ENCODE peak calls at places on chromosomes 12 and 14, in ten cellular contexts. One of them, this sample, is unnamed.

GRCh38 chr12:71846322-71846940 is 6.9 kb downstream of the TBC1D15 start:
- DNase-seq in MM.1S: no peak
- DNase-seq in hepatocyte: peak
- DNase-seq in GM23248: peak
- DNase-seq in GM12878: no peak
- DNase-seq in mammary epithelial cell: peak
- DNase-seq in fibroblast of lung: peak
- DNase-seq in A673: peak
- DNase-seq in K562: no peak
- DNase-seq in astrocyte: peak
- DNase-seq in this sample: no peak

GRCh38 chr12:94042321-94042720 is 106.1 kb upstream of the PLXNC1 start:
- DNase-seq in MM.1S: no peak
- DNase-seq in hepatocyte: no peak
- DNase-seq in GM23248: no peak
- DNase-seq in GM12878: no peak
- DNase-seq in mammary epithelial cell: no peak
- DNase-seq in fibroblast of lung: no peak
- DNase-seq in A673: peak
- DNase-seq in K562: no peak
- DNase-seq in astrocyte: no peak
- DNase-seq in this sample: no peak

GRCh38 chr12:74415633-74416032 is 122.0 kb upstream of the ATXN7L3B start:
- DNase-seq in MM.1S: peak
- DNase-seq in hepatocyte: peak
- DNase-seq in GM23248: peak
- DNase-seq in GM12878: no peak
- DNase-seq in mammary epithelial cell: peak
- DNase-seq in fibroblast of lung: peak
- DNase-seq in A673: peak
- DNase-seq in K562: peak
- DNase-seq in astrocyte: peak
- DNase-seq in this sample: no peak

GRCh38 chr14:89493406-89493805 is 76.4 kb upstream of the FOXN3 start:
- DNase-seq in MM.1S: no peak
- DNase-seq in hepatocyte: no peak
- DNase-seq in GM23248: no peak
- DNase-seq in GM12878: no peak
- DNase-seq in mammary epithelial cell: no peak
- DNase-seq in fibroblast of lung: no peak
- DNase-seq in A673: no peak
- DNase-seq in K562: no peak
- DNase-seq in astrocyte: no peak
- DNase-seq in this sample: no peak

GRCh38 chr12:132695431-132695830 is 8.0 kb downstream of the PXMP2 start:
- DNase-seq in MM.1S: no peak
- DNase-seq in hepatocyte: no peak
- DNase-seq in GM23248: no peak
- DNase-seq in GM12878: no peak
- DNase-seq in mammary epithelial cell: no peak
- DNase-seq in fibroblast of lung: no peak
- DNase-seq in A673: no peak
- DNase-seq in K562: no peak
- DNase-seq in astrocyte: no peak
- DNase-seq in this sample: no peak

GRCh38 chr14:99132821-99133562 is 139.0 kb downstream of the BCL11B start:
- DNase-seq in MM.1S: no peak
- DNase-seq in hepatocyte: no peak
- DNase-seq in GM23248: no peak
- DNase-seq in GM12878: no peak
- DNase-seq in mammary epithelial cell: no peak
- DNase-seq in fibroblast of lung: no peak
- DNase-seq in A673: no peak
- DNase-seq in K562: no peak
- DNase-seq in astrocyte: no peak
- DNase-seq in this sample: no peak

GRCh38 chr12:39931231-39931630 is 174.7 kb downstream of the SLC2A13 start:
- DNase-seq in MM.1S: no peak
- DNase-seq in hepatocyte: no peak
- DNase-seq in GM23248: no peak
- DNase-seq in GM12878: no peak
- DNase-seq in mammary epithelial cell: no peak
- DNase-seq in fibroblast of lung: no peak
- DNase-seq in A673: no peak
- DNase-seq in K562: no peak
- DNase-seq in astrocyte: no peak
- DNase-seq in this sample: no peak

GRCh38 chr12:101297661-101298060 is 17.8 kb downstream of the UTP20 start:
- DNase-seq in MM.1S: no peak
- DNase-seq in hepatocyte: no peak
- DNase-seq in GM23248: no peak
- DNase-seq in GM12878: no peak
- DNase-seq in mammary epithelial cell: no peak
- DNase-seq in fibroblast of lung: peak
- DNase-seq in A673: no peak
- DNase-seq in K562: no peak
- DNase-seq in astrocyte: peak
- DNase-seq in this sample: no peak

DNA sequence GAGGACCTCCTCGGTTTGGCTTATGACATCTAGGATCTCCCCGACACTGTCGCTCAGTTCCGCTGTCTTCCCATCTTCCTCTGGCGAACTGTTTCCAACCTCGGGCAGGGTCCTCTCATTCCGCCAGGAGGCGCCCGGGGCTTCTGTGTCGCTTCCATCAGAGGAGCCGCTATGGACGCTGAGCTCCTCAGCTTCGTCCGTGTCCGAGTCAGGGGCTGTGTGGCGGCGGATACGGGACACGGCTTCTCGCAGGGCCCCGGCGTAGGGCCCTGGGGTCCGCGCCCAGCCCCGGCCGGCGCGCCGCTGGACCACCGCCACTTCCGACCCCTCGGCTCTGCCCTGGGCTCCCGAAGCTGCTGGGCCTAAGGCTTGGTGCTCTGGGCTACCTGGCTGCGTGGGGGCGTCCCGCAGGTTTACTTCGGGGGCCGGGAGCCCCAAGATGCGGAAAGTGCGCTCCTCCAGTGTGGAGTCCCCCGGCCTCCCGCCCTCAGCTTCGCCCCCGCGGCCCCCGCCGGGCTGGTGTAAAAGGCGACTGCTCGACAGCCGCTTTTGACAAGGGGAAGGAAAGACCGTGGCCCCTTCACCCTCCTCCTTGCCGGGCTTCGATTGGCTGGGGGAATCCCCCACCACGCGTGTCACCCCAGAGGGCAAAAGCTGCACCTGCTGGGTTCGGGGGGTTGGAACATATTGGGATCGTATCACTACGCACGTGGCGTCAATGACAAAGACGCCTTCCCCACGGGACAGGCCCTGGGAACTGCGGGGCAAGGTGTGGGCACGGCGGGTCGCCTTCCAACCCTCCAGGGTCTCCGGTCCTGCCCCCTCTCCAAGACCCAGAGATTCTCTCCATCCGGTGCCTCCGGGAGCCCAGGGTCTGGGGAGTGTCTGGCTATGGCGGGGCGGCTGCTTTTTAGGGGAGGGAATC is 2.1 kb downstream of the DDN start:
- DNase-seq in MM.1S: peak
- DNase-seq in hepatocyte: peak
- DNase-seq in GM23248: peak
- DNase-seq in GM12878: no peak
- DNase-seq in mammary epithelial cell: no peak
- DNase-seq in fibroblast of lung: peak
- DNase-seq in A673: peak
- DNase-seq in K562: peak
- DNase-seq in astrocyte: peak
- DNase-seq in this sample: no peak
- TF ChIP-seq EZH2 in MM.1S: no peak
- TF ChIP-seq EZH2 in hepatocyte: no peak
- TF ChIP-seq EZH2 in GM23248: no peak
- TF ChIP-seq EZH2 in GM12878: no peak
- TF ChIP-seq EZH2 in mammary epithelial cell: no peak
- TF ChIP-seq EZH2 in fibroblast of lung: peak
- TF ChIP-seq EZH2 in A673: no peak
- TF ChIP-seq EZH2 in K562: no peak
- TF ChIP-seq EZH2 in astrocyte: peak
- TF ChIP-seq EZH2 in this sample: peak

GRCh38 chr12:66624806-66625205 is 54.1 kb downstream of the GRIP1 start:
- DNase-seq in MM.1S: no peak
- DNase-seq in hepatocyte: no peak
- DNase-seq in GM23248: no peak
- DNase-seq in GM12878: no peak
- DNase-seq in mammary epithelial cell: no peak
- DNase-seq in fibroblast of lung: no peak
- DNase-seq in A673: no peak
- DNase-seq in K562: no peak
- DNase-seq in astrocyte: no peak
- DNase-seq in this sample: no peak

GRCh38 chr12:66623455-66623854 is 55.4 kb downstream of the GRIP1 start:
- DNase-seq in MM.1S: no peak
- DNase-seq in hepatocyte: no peak
- DNase-seq in GM23248: peak
- DNase-seq in GM12878: no peak
- DNase-seq in mammary epithelial cell: peak
- DNase-seq in fibroblast of lung: peak
- DNase-seq in A673: no peak
- DNase-seq in K562: no peak
- DNase-seq in astrocyte: no peak
- DNase-seq in this sample: no peak

GRCh38 chr12:66620703-66621102 is 58.2 kb downstream of the GRIP1 start:
- DNase-seq in MM.1S: no peak
- DNase-seq in hepatocyte: no peak
- DNase-seq in GM23248: no peak
- DNase-seq in GM12878: no peak
- DNase-seq in mammary epithelial cell: no peak
- DNase-seq in fibroblast of lung: peak
- DNase-seq in A673: no peak
- DNase-seq in K562: no peak
- DNase-seq in astrocyte: no peak
- DNase-seq in this sample: no peak

GRCh38 chr12:66620026-66620425 is 58.9 kb downstream of the GRIP1 start:
- DNase-seq in MM.1S: no peak
- DNase-seq in hepatocyte: no peak
- DNase-seq in GM23248: peak
- DNase-seq in GM12878: no peak
- DNase-seq in mammary epithelial cell: peak
- DNase-seq in fibroblast of lung: peak
- DNase-seq in A673: no peak
- DNase-seq in K562: no peak
- DNase-seq in astrocyte: peak
- DNase-seq in this sample: no peak
- TF ChIP-seq EZH2 in MM.1S: no peak
- TF ChIP-seq EZH2 in hepatocyte: no peak
- TF ChIP-seq EZH2 in GM23248: no peak
- TF ChIP-seq EZH2 in GM12878: no peak
- TF ChIP-seq EZH2 in mammary epithelial cell: no peak
- TF ChIP-seq EZH2 in fibroblast of lung: no peak
- TF ChIP-seq EZH2 in A673: no peak
- TF ChIP-seq EZH2 in K562: no peak
- TF ChIP-seq EZH2 in astrocyte: no peak
- TF ChIP-seq EZH2 in this sample: no peak

GRCh38 chr14:103101257-103101963 is 6.9 kb downstream of the EXOC3L4 start:
- DNase-seq in MM.1S: no peak
- DNase-seq in hepatocyte: no peak
- DNase-seq in GM23248: no peak
- DNase-seq in GM12878: no peak
- DNase-seq in mammary epithelial cell: no peak
- DNase-seq in fibroblast of lung: no peak
- DNase-seq in A673: no peak
- DNase-seq in K562: no peak
- DNase-seq in astrocyte: no peak
- DNase-seq in this sample: no peak

GRCh38 chr14:103103461-103104388 is 9.2 kb downstream of the EXOC3L4 start:
- DNase-seq in MM.1S: no peak
- DNase-seq in hepatocyte: no peak
- DNase-seq in GM23248: peak
- DNase-seq in GM12878: no peak
- DNase-seq in mammary epithelial cell: peak
- DNase-seq in fibroblast of lung: peak
- DNase-seq in A673: peak
- DNase-seq in K562: no peak
- DNase-seq in astrocyte: no peak
- DNase-seq in this sample: no peak

GRCh38 chr14:103101964-103102688 is 7.6 kb downstream of the EXOC3L4 start:
- DNase-seq in MM.1S: no peak
- DNase-seq in hepatocyte: no peak
- DNase-seq in GM23248: no peak
- DNase-seq in GM12878: no peak
- DNase-seq in mammary epithelial cell: no peak
- DNase-seq in fibroblast of lung: peak
- DNase-seq in A673: no peak
- DNase-seq in K562: no peak
- DNase-seq in astrocyte: no peak
- DNase-seq in this sample: no peak

GRCh38 chr14:103104389-103104653 is 9.8 kb downstream of the EXOC3L4 start:
- DNase-seq in MM.1S: no peak
- DNase-seq in hepatocyte: no peak
- DNase-seq in GM23248: no peak
- DNase-seq in GM12878: no peak
- DNase-seq in mammary epithelial cell: no peak
- DNase-seq in fibroblast of lung: no peak
- DNase-seq in A673: no peak
- DNase-seq in K562: no peak
- DNase-seq in astrocyte: no peak
- DNase-seq in this sample: no peak

DNA sequence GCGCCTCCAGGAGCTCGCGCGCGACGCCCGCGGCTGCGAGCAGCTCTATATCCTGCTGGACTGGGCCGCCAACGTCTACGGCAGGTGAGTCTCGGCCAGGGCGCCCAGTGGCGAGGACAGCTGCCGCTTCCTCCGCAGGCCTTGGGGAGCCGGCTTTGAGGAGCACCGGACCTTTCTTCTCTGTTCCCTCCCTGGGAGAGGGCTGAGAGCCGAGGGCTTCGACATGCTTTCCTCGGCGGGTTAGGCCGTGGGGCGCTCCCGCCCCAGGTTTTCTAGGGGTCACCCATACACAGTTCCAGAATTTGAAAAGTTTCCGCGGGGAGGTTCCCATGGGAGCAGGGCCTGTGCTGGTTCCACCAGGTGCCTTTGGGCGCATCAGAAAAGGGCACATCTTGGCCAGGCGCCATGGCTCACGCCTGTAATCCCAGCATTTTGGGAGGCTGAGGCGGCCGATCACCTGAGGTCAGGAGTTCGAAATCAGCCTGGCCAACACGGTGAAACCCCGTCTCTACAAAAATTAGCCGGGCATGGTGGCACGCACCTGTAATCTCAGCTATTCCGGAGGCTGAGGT is 8.2 kb downstream of the EXOC3L4 start:
- DNase-seq in MM.1S: no peak
- DNase-seq in hepatocyte: no peak
- DNase-seq in GM23248: no peak
- DNase-seq in GM12878: no peak
- DNase-seq in mammary epithelial cell: no peak
- DNase-seq in fibroblast of lung: no peak
- DNase-seq in A673: no peak
- DNase-seq in K562: no peak
- DNase-seq in astrocyte: no peak
- DNase-seq in this sample: no peak
- TF ChIP-seq EZH2 in MM.1S: no peak
- TF ChIP-seq EZH2 in hepatocyte: no peak
- TF ChIP-seq EZH2 in GM23248: no peak
- TF ChIP-seq EZH2 in GM12878: no peak
- TF ChIP-seq EZH2 in mammary epithelial cell: peak
- TF ChIP-seq EZH2 in fibroblast of lung: no peak
- TF ChIP-seq EZH2 in A673: peak
- TF ChIP-seq EZH2 in K562: no peak
- TF ChIP-seq EZH2 in astrocyte: peak
- TF ChIP-seq EZH2 in this sample: peak

GRCh38 chr14:74950795-74951442 is 4.5 kb downstream of the PGF start:
- DNase-seq in MM.1S: no peak
- DNase-seq in hepatocyte: peak
- DNase-seq in GM23248: no peak
- DNase-seq in GM12878: no peak
- DNase-seq in mammary epithelial cell: no peak
- DNase-seq in fibroblast of lung: no peak
- DNase-seq in A673: no peak
- DNase-seq in K562: no peak
- DNase-seq in astrocyte: no peak
- DNase-seq in this sample: no peak
- TF ChIP-seq EZH2 in MM.1S: no peak
- TF ChIP-seq EZH2 in hepatocyte: no peak
- TF ChIP-seq EZH2 in GM23248: no peak
- TF ChIP-seq EZH2 in GM12878: no peak
- TF ChIP-seq EZH2 in mammary epithelial cell: no peak
- TF ChIP-seq EZH2 in fibroblast of lung: no peak
- TF ChIP-seq EZH2 in A673: no peak
- TF ChIP-seq EZH2 in K562: no peak
- TF ChIP-seq EZH2 in astrocyte: no peak
- TF ChIP-seq EZH2 in this sample: no peak